ENCODE peak calls at places on chromosomes 7 and 10, in ten cellular contexts. H is testis, E is esophagus squamous epithelium, Z is A549, B is spleen, F is transverse colon, N is tibial nerve, V is right lobe of liver, S is ovary, L is prostate gland. X is an unnamed sample.

GRCh38 chr7:4797858-4798705 is 22.7 kb downstream of the AP5Z1 start:
- DNase-seq in H (peak; percentile 44), E (no peak), Z (peak; percentile 73), B (peak; percentile 90), F (peak; percentile 42), N (peak; percentile 36), V (no peak), S (peak; percentile 60), L (no peak), X (peak; percentile 63)

GRCh38 chr7:27661776-27662489 is 750 bp downstream of the HIBADH start:
- DNase-seq in H (peak; percentile 45), E (no peak), Z (no peak), B (peak; percentile 86), F (peak; percentile 37), N (peak; percentile 29), V (peak; percentile 73), S (peak; percentile 50), L (peak; percentile 31), X (peak; percentile 44)

GRCh38 chr7:47327698-47328391 is 254.1 kb downstream of the TNS3 start:
- DNase-seq in H (peak; percentile 88), E (no peak), Z (no peak), B (no peak), F (peak; percentile 79), N (peak; percentile 63), V (peak; percentile 67), S (peak; percentile 88), L (peak; percentile 71), X (peak; percentile 76)

GRCh38 chr10:63068246-63068645 is 64.9 kb upstream of the NRBF2 start:
- DNase-seq in H (no peak), E (no peak), Z (no peak), B (no peak), F (no peak), N (no peak), V (no peak), S (no peak), L (no peak), X (no peak)

GRCh38 chr10:96675846-96676245 is 44.5 kb downstream of the PIK3AP1 start:
- DNase-seq in H (no peak), E (no peak), Z (no peak), B (no peak), F (no peak), N (no peak), V (peak; percentile 90), S (no peak), L (no peak), X (no peak)

GRCh38 chr7:99975782-99976521 is at the start of gene AZGP1:
- DNase-seq in H (peak; percentile 47), E (no peak), Z (no peak), B (no peak), F (peak; percentile 41), N (no peak), V (peak; percentile 94), S (no peak), L (peak; percentile 86), X (no peak)

GRCh38 chr7:43735403-43735801 is 6.1 kb upstream of the COA1 start:
- DNase-seq in H (no peak), E (no peak), Z (no peak), B (no peak), F (no peak), N (no peak), V (no peak), S (no peak), L (no peak), X (no peak)

GRCh38 chr10:113563306-113564088 is 10.6 kb downstream of the HABP2 start:
- DNase-seq in H (peak; percentile 87), E (no peak), Z (peak; percentile 83), B (peak; percentile 90), F (peak; percentile 81), N (peak; percentile 77), V (peak; percentile 80), S (peak; percentile 79), L (peak; percentile 70), X (peak; percentile 59)

GRCh38 chr10:133134411-133135115 is 25.5 kb upstream of the KNDC1 start:
- DNase-seq in H (no peak), E (no peak), Z (no peak), B (peak; percentile 73), F (no peak), N (no peak), V (peak; percentile 29), S (peak; percentile 6), L (no peak), X (peak; percentile 3)

GRCh38 chr10:104589871-104590270 is 51.2 kb upstream of the SORCS3 start:
- DNase-seq in H (no peak), E (no peak), Z (peak; percentile 34), B (no peak), F (no peak), N (no peak), V (no peak), S (no peak), L (no peak), X (no peak)

DNA sequence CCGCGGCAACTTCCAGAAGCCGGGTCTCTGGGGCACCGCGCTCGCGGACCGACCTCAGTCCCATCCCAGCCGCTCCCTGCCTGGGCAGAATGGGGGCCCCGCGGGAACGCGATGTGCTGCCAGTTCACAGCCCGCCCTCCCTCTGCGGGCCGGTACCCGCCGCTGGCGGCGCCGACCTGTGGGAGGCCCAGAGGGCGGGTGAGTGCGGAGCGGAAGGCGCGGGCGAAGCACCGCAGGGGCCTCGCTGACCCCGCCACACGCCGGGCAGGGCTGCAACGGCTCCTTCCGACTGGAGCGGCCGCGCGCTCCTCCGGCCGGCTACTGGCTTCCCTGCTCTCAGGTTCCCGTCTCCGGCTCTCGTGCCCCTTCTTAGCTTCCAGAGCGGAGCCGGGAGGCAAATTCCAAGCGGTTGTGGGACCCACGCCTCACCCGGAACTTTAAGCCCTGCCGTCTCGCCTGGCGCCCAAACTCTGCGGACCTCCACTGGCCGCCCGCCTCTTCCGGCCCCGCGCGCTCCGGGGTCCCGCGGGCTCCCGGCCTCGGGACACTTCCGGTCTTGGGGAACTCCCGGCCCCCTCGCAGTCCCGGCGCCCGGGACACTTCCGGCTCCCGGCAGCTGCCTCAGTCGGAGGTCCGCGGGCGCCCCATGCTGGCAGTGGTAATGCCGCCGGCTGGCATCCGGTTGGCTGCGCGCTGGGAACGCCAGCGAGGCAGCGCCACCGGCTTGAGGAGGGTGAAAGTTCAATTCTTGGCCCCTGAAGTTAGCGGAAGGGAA is at the start of gene CYREN:
- DNase-seq in H (peak; percentile 94), E (peak; percentile 51), Z (peak; percentile 93), B (peak; percentile 99), F (peak; percentile 96), N (peak; percentile 86), V (peak; percentile 98), S (peak; percentile 96), L (peak; percentile 92), X (peak; percentile 92)
- TF ChIP-seq POLR2A in H (peak; percentile 19), E (peak; percentile 83), Z (peak; percentile 46), B (peak; percentile 19), F (peak; percentile 77), N (peak; percentile 68), V (peak; percentile 89), S (peak; percentile 51), L (peak; percentile 51), X (peak; percentile 44)

GRCh38 chr7:112267944-112268691 is 61.6 kb downstream of the ZNF277 start:
- DNase-seq in H (no peak), E (no peak), Z (no peak), B (no peak), F (no peak), N (no peak), V (no peak), S (no peak), L (no peak), X (no peak)
- H3K4me3 ChIP-seq in H (no peak overlapping the region), E (no peak overlapping the region), Z (no peak overlapping the region), B (no peak overlapping the region), F (no peak overlapping the region), N (no peak overlapping the region), V (no peak overlapping the region), S (no peak overlapping the region), L (no peak overlapping the region), X (no peak overlapping the region)

GRCh38 chr10:71982269-71983178 is 18.3 kb downstream of the CHST3 start:
- DNase-seq in H (no peak), E (no peak), Z (no peak), B (peak; percentile 44), F (no peak), N (no peak), V (no peak), S (peak; percentile 22), L (no peak), X (no peak)
- TF ChIP-seq CTCF in H (no peak), E (no peak), Z (no peak), B (no peak), F (no peak), N (no peak), V (no peak), S (no peak), L (no peak), X (no peak)

GRCh38 chr10:69898524-69898923 is 96.8 kb downstream of the COL13A1 start:
- DNase-seq in H (no peak), E (no peak), Z (no peak), B (no peak), F (peak; percentile 75), N (no peak), V (peak; percentile 70), S (no peak), L (no peak), X (no peak)

GRCh38 chr10:69901022-69901421 is 99.3 kb downstream of the COL13A1 start:
- DNase-seq in H (no peak), E (no peak), Z (no peak), B (no peak), F (no peak), N (no peak), V (no peak), S (no peak), L (no peak), X (no peak)

GRCh38 chr10:69901623-69902505 is 100.2 kb downstream of the COL13A1 start:
- DNase-seq in H (peak; percentile 66), E (no peak), Z (peak; percentile 96), B (no peak), F (peak; percentile 66), N (peak; percentile 39), V (peak; percentile 70), S (no peak), L (peak; percentile 44), X (peak; percentile 47)

GRCh38 chr10:69898941-69899340 is 97.2 kb downstream of the COL13A1 start:
- DNase-seq in H (no peak), E (no peak), Z (no peak), B (no peak), F (no peak), N (no peak), V (no peak), S (no peak), L (no peak), X (no peak)

GRCh38 chr10:69899727-69900595 is 98.3 kb downstream of the COL13A1 start:
- DNase-seq in H (no peak), E (no peak), Z (no peak), B (no peak), F (no peak), N (no peak), V (no peak), S (no peak), L (no peak), X (no peak)
- TF ChIP-seq POLR2A in H (no peak), E (no peak), Z (no peak), B (no peak), F (no peak), N (no peak), V (no peak), S (no peak), L (no peak), X (no peak)

GRCh38 chr10:93199221-93199681 is 125.6 kb downstream of the CYP26A1 start:
- DNase-seq in H (peak; percentile 49), E (no peak), Z (no peak), B (no peak), F (peak; percentile 74), N (peak; percentile 77), V (peak; percentile 86), S (peak; percentile 39), L (peak; percentile 46), X (peak; percentile 34)

GRCh38 chr10:93193886-93194285 is 120.2 kb downstream of the CYP26A1 start:
- DNase-seq in H (no peak), E (no peak), Z (no peak), B (no peak), F (no peak), N (no peak), V (no peak), S (no peak), L (no peak), X (no peak)

GRCh38 chr10:93198401-93199175 is 124.9 kb downstream of the CYP26A1 start:
- DNase-seq in H (peak; percentile 26), E (no peak), Z (no peak), B (no peak), F (no peak), N (peak; percentile 12), V (no peak), S (no peak), L (no peak), X (no peak)
- H3K4me3 ChIP-seq in H (no peak overlapping the region), E (peak overlapping the region; percentile 8), Z (peak overlapping the region; percentile 37), B (peak overlapping the region; percentile 32), F (peak overlapping the region; percentile 10), N (no peak overlapping the region), V (peak overlapping the region; percentile 50), S (no peak overlapping the region), L (peak overlapping the region; percentile 15), X (peak overlapping the region; percentile 11)

X was measured in uterus.